ENCODE peak calls at places on chromosomes 1 and 21, in seven cellular contexts. One of them, this sample, is unnamed.

GRCh38 chr1:60622486-60622885 is 459.9 kb upstream of the NFIA start:
- DNase-seq in neuronal stem cell: no peak
- DNase-seq in H1: no peak
- DNase-seq in mesenchymal stem cell: no peak
- DNase-seq in H9: no peak
- DNase-seq in mesendoderm: no peak
- DNase-seq in IMR-90: no peak
- DNase-seq in this sample: no peak

GRCh38 chr1:200971955-200972711 is 51.4 kb downstream of the KIF21B start:
- DNase-seq in neuronal stem cell: peak
- DNase-seq in H1: peak
- DNase-seq in mesenchymal stem cell: peak
- DNase-seq in H9: peak
- DNase-seq in mesendoderm: peak
- DNase-seq in IMR-90: peak
- DNase-seq in this sample: peak

GRCh38 chr21:44199448-44199847 is 41.3 kb downstream of the ICOSLG start:
- DNase-seq in neuronal stem cell: no peak
- DNase-seq in H1: peak
- DNase-seq in mesenchymal stem cell: no peak
- DNase-seq in H9: peak
- DNase-seq in mesendoderm: peak
- DNase-seq in IMR-90: no peak
- DNase-seq in this sample: no peak

GRCh38 chr1:178532392-178532791 is 19.5 kb downstream of the TEX35 start:
- DNase-seq in neuronal stem cell: peak
- DNase-seq in H1: peak
- DNase-seq in mesenchymal stem cell: peak
- DNase-seq in H9: peak
- DNase-seq in mesendoderm: peak
- DNase-seq in IMR-90: peak
- DNase-seq in this sample: peak

GRCh38 chr21:29436143-29436542 is 137.4 kb downstream of the BACH1 start:
- DNase-seq in neuronal stem cell: no peak
- DNase-seq in H1: no peak
- DNase-seq in mesenchymal stem cell: no peak
- DNase-seq in H9: no peak
- DNase-seq in mesendoderm: no peak
- DNase-seq in IMR-90: no peak
- DNase-seq in this sample: no peak

GRCh38 chr1:70891444-70891843 is 156.2 kb downstream of the PTGER3 start:
- DNase-seq in neuronal stem cell: no peak
- DNase-seq in H1: no peak
- DNase-seq in mesenchymal stem cell: no peak
- DNase-seq in H9: no peak
- DNase-seq in mesendoderm: no peak
- DNase-seq in IMR-90: no peak
- DNase-seq in this sample: no peak

GRCh38 chr1:152533327-152533938 is 19.2 kb downstream of the CRCT1 start:
- DNase-seq in neuronal stem cell: peak
- DNase-seq in H1: peak
- DNase-seq in mesenchymal stem cell: no peak
- DNase-seq in H9: no peak
- DNase-seq in mesendoderm: peak
- DNase-seq in IMR-90: peak
- DNase-seq in this sample: peak

GRCh38 chr1:64864018-64864945 is 102.1 kb downstream of the JAK1 start:
- DNase-seq in neuronal stem cell: no peak
- DNase-seq in H1: no peak
- DNase-seq in mesenchymal stem cell: peak
- DNase-seq in H9: no peak
- DNase-seq in mesendoderm: peak
- DNase-seq in IMR-90: no peak
- DNase-seq in this sample: no peak

GRCh38 chr1:35120458-35121133 is 41.4 kb downstream of the ZMYM1 start:
- DNase-seq in neuronal stem cell: no peak
- DNase-seq in H1: peak
- DNase-seq in mesenchymal stem cell: no peak
- DNase-seq in H9: peak
- DNase-seq in mesendoderm: no peak
- DNase-seq in IMR-90: peak
- DNase-seq in this sample: peak

GRCh38 chr1:171883844-171884243 is 42.5 kb downstream of the DNM3 start:
- DNase-seq in neuronal stem cell: no peak
- DNase-seq in H1: no peak
- DNase-seq in mesenchymal stem cell: no peak
- DNase-seq in H9: no peak
- DNase-seq in mesendoderm: no peak
- DNase-seq in IMR-90: no peak
- DNase-seq in this sample: no peak

GRCh38 chr1:39898648-39899603 is 2.8 kb downstream of the MYCL start:
- DNase-seq in neuronal stem cell: peak
- DNase-seq in H1: peak
- DNase-seq in mesenchymal stem cell: peak
- DNase-seq in H9: peak
- DNase-seq in mesendoderm: peak
- DNase-seq in IMR-90: peak
- DNase-seq in this sample: peak

GRCh38 chr1:55527831-55528230 is 312.7 kb upstream of the USP24 start:
- DNase-seq in neuronal stem cell: no peak
- DNase-seq in H1: no peak
- DNase-seq in mesenchymal stem cell: no peak
- DNase-seq in H9: no peak
- DNase-seq in mesendoderm: no peak
- DNase-seq in IMR-90: no peak
- DNase-seq in this sample: no peak
- H2BK120ac ChIP-seq in neuronal stem cell: no peak
- H2BK120ac ChIP-seq in H1: no peak
- H2BK120ac ChIP-seq in mesenchymal stem cell: no peak
- H2BK120ac ChIP-seq in H9: no peak
- H2BK120ac ChIP-seq in mesendoderm: no peak
- H2BK120ac ChIP-seq in IMR-90: no peak
- H2BK120ac ChIP-seq in this sample: no peak

DNA sequence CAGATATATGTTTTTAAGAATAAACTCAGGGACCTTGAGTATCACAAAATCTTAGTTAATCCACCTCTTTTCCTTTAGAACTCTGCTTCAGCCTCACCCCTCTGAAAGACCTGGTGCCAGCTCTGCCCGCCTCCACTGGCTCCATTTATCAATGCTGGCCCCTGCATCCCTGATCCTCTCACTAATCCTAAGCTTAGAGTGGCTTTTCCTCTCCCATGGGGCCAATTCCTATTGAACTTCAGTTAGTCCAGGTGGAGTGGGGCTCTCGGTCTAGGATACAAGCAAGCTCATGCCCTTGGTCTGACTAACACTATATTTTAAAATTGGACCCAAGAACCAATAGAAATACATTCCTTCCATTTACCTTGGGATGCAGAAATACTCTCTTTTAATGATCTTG is 87.0 kb downstream of the RGS7 start:
- DNase-seq in neuronal stem cell: no peak
- DNase-seq in H1: no peak
- DNase-seq in mesenchymal stem cell: no peak
- DNase-seq in H9: no peak
- DNase-seq in mesendoderm: no peak
- DNase-seq in IMR-90: no peak
- DNase-seq in this sample: no peak
- H2AK5ac ChIP-seq in neuronal stem cell: no peak
- H2AK5ac ChIP-seq in H1: no peak
- H2AK5ac ChIP-seq in mesenchymal stem cell: no peak
- H2AK5ac ChIP-seq in H9: no peak
- H2AK5ac ChIP-seq in mesendoderm: no peak
- H2AK5ac ChIP-seq in IMR-90: no peak
- H2AK5ac ChIP-seq in this sample: no peak

GRCh38 chr1:9591669-9592509 is 3.2 kb downstream of the TMEM201 start:
- DNase-seq in neuronal stem cell: no peak
- DNase-seq in H1: peak
- DNase-seq in mesenchymal stem cell: no peak
- DNase-seq in H9: no peak
- DNase-seq in mesendoderm: no peak
- DNase-seq in IMR-90: no peak
- DNase-seq in this sample: no peak

GRCh38 chr1:9593492-9594465 is 5.1 kb downstream of the TMEM201 start:
- DNase-seq in neuronal stem cell: peak
- DNase-seq in H1: peak
- DNase-seq in mesenchymal stem cell: peak
- DNase-seq in H9: peak
- DNase-seq in mesendoderm: peak
- DNase-seq in IMR-90: peak
- DNase-seq in this sample: peak

GRCh38 chr1:9594471-9595155 is 5.9 kb downstream of the TMEM201 start:
- DNase-seq in neuronal stem cell: no peak
- DNase-seq in H1: no peak
- DNase-seq in mesenchymal stem cell: no peak
- DNase-seq in H9: no peak
- DNase-seq in mesendoderm: no peak
- DNase-seq in IMR-90: no peak
- DNase-seq in this sample: no peak

GRCh38 chr1:9592510-9593075 is 3.9 kb downstream of the TMEM201 start:
- DNase-seq in neuronal stem cell: no peak
- DNase-seq in H1: no peak
- DNase-seq in mesenchymal stem cell: no peak
- DNase-seq in H9: no peak
- DNase-seq in mesendoderm: no peak
- DNase-seq in IMR-90: no peak
- DNase-seq in this sample: no peak

GRCh38 chr1:9593147-9593491 is 4.4 kb downstream of the TMEM201 start:
- DNase-seq in neuronal stem cell: no peak
- DNase-seq in H1: no peak
- DNase-seq in mesenchymal stem cell: no peak
- DNase-seq in H9: no peak
- DNase-seq in mesendoderm: no peak
- DNase-seq in IMR-90: no peak
- DNase-seq in this sample: no peak
- H3K9ac ChIP-seq in neuronal stem cell: peak
- H3K9ac ChIP-seq in H1: no peak
- H3K9ac ChIP-seq in mesenchymal stem cell: no peak
- H3K9ac ChIP-seq in H9: no peak
- H3K9ac ChIP-seq in mesendoderm: no peak
- H3K9ac ChIP-seq in IMR-90: no peak
- H3K9ac ChIP-seq in this sample: no peak

GRCh38 chr21:45640001-45640887 is 3.3 kb upstream of the PCBP3 start:
- DNase-seq in neuronal stem cell: no peak
- DNase-seq in H1: no peak
- DNase-seq in mesenchymal stem cell: no peak
- DNase-seq in H9: no peak
- DNase-seq in mesendoderm: peak
- DNase-seq in IMR-90: no peak
- DNase-seq in this sample: no peak

GRCh38 chr21:45636921-45637646 is 6.4 kb upstream of the PCBP3 start:
- DNase-seq in neuronal stem cell: no peak
- DNase-seq in H1: no peak
- DNase-seq in mesenchymal stem cell: no peak
- DNase-seq in H9: no peak
- DNase-seq in mesendoderm: no peak
- DNase-seq in IMR-90: no peak
- DNase-seq in this sample: no peak

GRCh38 chr21:45637883-45638282 is 5.6 kb upstream of the PCBP3 start:
- DNase-seq in neuronal stem cell: no peak
- DNase-seq in H1: no peak
- DNase-seq in mesenchymal stem cell: no peak
- DNase-seq in H9: no peak
- DNase-seq in mesendoderm: no peak
- DNase-seq in IMR-90: no peak
- DNase-seq in this sample: no peak

GRCh38 chr21:45639206-45640000 is 4.1 kb upstream of the PCBP3 start:
- DNase-seq in neuronal stem cell: no peak
- DNase-seq in H1: no peak
- DNase-seq in mesenchymal stem cell: peak
- DNase-seq in H9: no peak
- DNase-seq in mesendoderm: no peak
- DNase-seq in IMR-90: no peak
- DNase-seq in this sample: no peak

DNA sequence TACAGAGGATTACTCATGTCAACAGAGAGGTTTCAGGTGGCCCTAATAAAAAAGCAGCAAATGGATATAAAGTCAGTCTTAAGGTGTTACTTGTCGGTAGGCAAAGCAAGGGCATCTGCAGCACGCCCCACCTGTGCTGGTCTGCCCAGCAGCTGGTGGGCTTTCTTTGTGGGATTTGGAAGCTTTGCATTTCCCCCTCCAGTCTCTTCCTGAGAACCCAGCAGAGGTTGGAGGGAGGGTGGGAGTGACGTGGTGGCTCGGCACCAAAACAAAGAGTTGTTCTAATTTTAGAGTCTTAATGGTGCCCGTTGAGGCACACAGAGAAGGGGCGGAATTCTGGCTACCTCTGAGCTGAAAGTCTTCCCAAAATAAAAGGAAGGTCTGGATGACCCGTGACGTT is 4.8 kb upstream of the PCBP3 start:
- DNase-seq in neuronal stem cell: no peak
- DNase-seq in H1: no peak
- DNase-seq in mesenchymal stem cell: no peak
- DNase-seq in H9: no peak
- DNase-seq in mesendoderm: no peak
- DNase-seq in IMR-90: no peak
- DNase-seq in this sample: no peak
- H2BK120ac ChIP-seq in neuronal stem cell: no peak
- H2BK120ac ChIP-seq in H1: no peak
- H2BK120ac ChIP-seq in mesenchymal stem cell: no peak
- H2BK120ac ChIP-seq in H9: no peak
- H2BK120ac ChIP-seq in mesendoderm: no peak
- H2BK120ac ChIP-seq in IMR-90: no peak
- H2BK120ac ChIP-seq in this sample: no peak

GRCh38 chr21:15207635-15208370 is 143.0 kb upstream of the NRIP1 start:
- DNase-seq in neuronal stem cell: no peak
- DNase-seq in H1: no peak
- DNase-seq in mesenchymal stem cell: no peak
- DNase-seq in H9: no peak
- DNase-seq in mesendoderm: no peak
- DNase-seq in IMR-90: no peak
- DNase-seq in this sample: peak
- H2AK5ac ChIP-seq in neuronal stem cell: no peak
- H2AK5ac ChIP-seq in H1: no peak
- H2AK5ac ChIP-seq in mesenchymal stem cell: no peak
- H2AK5ac ChIP-seq in H9: no peak
- H2AK5ac ChIP-seq in mesendoderm: no peak
- H2AK5ac ChIP-seq in IMR-90: no peak
- H2AK5ac ChIP-seq in this sample: peak

GRCh38 chr1:6207921-6208320 is 2.0 kb downstream of the RNF207 start:
- DNase-seq in neuronal stem cell: no peak
- DNase-seq in H1: no peak
- DNase-seq in mesenchymal stem cell: no peak
- DNase-seq in H9: no peak
- DNase-seq in mesendoderm: no peak
- DNase-seq in IMR-90: no peak
- DNase-seq in this sample: peak
- H3K9ac ChIP-seq in neuronal stem cell: no peak
- H3K9ac ChIP-seq in H1: no peak
- H3K9ac ChIP-seq in mesenchymal stem cell: no peak
- H3K9ac ChIP-seq in H9: no peak
- H3K9ac ChIP-seq in mesendoderm: no peak
- H3K9ac ChIP-seq in IMR-90: no peak
- H3K9ac ChIP-seq in this sample: no peak

GRCh38 chr1:93344484-93344883 is 1.2 kb upstream of the DR1 start:
- DNase-seq in neuronal stem cell: no peak
- DNase-seq in H1: no peak
- DNase-seq in mesenchymal stem cell: no peak
- DNase-seq in H9: no peak
- DNase-seq in mesendoderm: no peak
- DNase-seq in IMR-90: no peak
- DNase-seq in this sample: no peak
- H2BK120ac ChIP-seq in neuronal stem cell: no peak
- H2BK120ac ChIP-seq in H1: no peak
- H2BK120ac ChIP-seq in mesenchymal stem cell: no peak
- H2BK120ac ChIP-seq in H9: no peak
- H2BK120ac ChIP-seq in mesendoderm: no peak
- H2BK120ac ChIP-seq in IMR-90: no peak
- H2BK120ac ChIP-seq in this sample: no peak

This sample was measured in trophoblast cell.